ENCODE peak calls at places on chromosomes 11 and 22, in ten cellular contexts. One of them, this sample, is unnamed.

GRCh38 chr11:2521081-2521480 is 76.3 kb downstream of the KCNQ1 start:
- DNase-seq in GM13977: no peak
- DNase-seq in stimulated activated CD4-positive, alpha-beta T cell treated with anti-CD3 and anti-CD28 coated beads, TNF-alpha, amount 100 ng/mL, for 4 hours: no peak
- DNase-seq in HFFc6: no peak
- DNase-seq in activated naive CD4-positive, alpha-beta T cell treated with anti-CD3 and anti-CD28 coated beads, Interleukin-2, amount 10 ng/mL, durations not matched to agents 7 days and 5 days: peak
- DNase-seq in GF-D8: no peak
- DNase-seq in bronchial epithelial cell: no peak
- DNase-seq in neural crest cell: no peak
- DNase-seq in iris pigment epithelial cell: no peak
- DNase-seq in HL-60: no peak
- DNase-seq in this sample: no peak

GRCh38 chr11:40294343-40294723 is 1165.1 kb downstream of the LRRC4C start:
- DNase-seq in GM13977: no peak
- DNase-seq in stimulated activated CD4-positive, alpha-beta T cell treated with anti-CD3 and anti-CD28 coated beads, TNF-alpha, amount 100 ng/mL, for 4 hours: no peak
- DNase-seq in HFFc6: no peak
- DNase-seq in activated naive CD4-positive, alpha-beta T cell treated with anti-CD3 and anti-CD28 coated beads, Interleukin-2, amount 10 ng/mL, durations not matched to agents 7 days and 5 days: no peak
- DNase-seq in GF-D8: no peak
- DNase-seq in bronchial epithelial cell: no peak
- DNase-seq in neural crest cell: no peak
- DNase-seq in iris pigment epithelial cell: no peak
- DNase-seq in HL-60: no peak
- DNase-seq in this sample: no peak

GRCh38 chr11:48165426-48165825 is 51.2 kb upstream of the OR4B1 start:
- DNase-seq in GM13977: no peak
- DNase-seq in stimulated activated CD4-positive, alpha-beta T cell treated with anti-CD3 and anti-CD28 coated beads, TNF-alpha, amount 100 ng/mL, for 4 hours: no peak
- DNase-seq in HFFc6: no peak
- DNase-seq in activated naive CD4-positive, alpha-beta T cell treated with anti-CD3 and anti-CD28 coated beads, Interleukin-2, amount 10 ng/mL, durations not matched to agents 7 days and 5 days: no peak
- DNase-seq in GF-D8: no peak
- DNase-seq in bronchial epithelial cell: no peak
- DNase-seq in neural crest cell: no peak
- DNase-seq in iris pigment epithelial cell: peak
- DNase-seq in HL-60: no peak
- DNase-seq in this sample: no peak

GRCh38 chr11:123300874-123301695 is 106.0 kb upstream of the CLMP start:
- DNase-seq in GM13977: no peak
- DNase-seq in stimulated activated CD4-positive, alpha-beta T cell treated with anti-CD3 and anti-CD28 coated beads, TNF-alpha, amount 100 ng/mL, for 4 hours: no peak
- DNase-seq in HFFc6: peak
- DNase-seq in activated naive CD4-positive, alpha-beta T cell treated with anti-CD3 and anti-CD28 coated beads, Interleukin-2, amount 10 ng/mL, durations not matched to agents 7 days and 5 days: no peak
- DNase-seq in GF-D8: no peak
- DNase-seq in bronchial epithelial cell: peak
- DNase-seq in neural crest cell: no peak
- DNase-seq in iris pigment epithelial cell: peak
- DNase-seq in HL-60: no peak
- DNase-seq in this sample: no peak

GRCh38 chr11:121763526-121763925 is 310.8 kb upstream of the SORL1-AS1 start:
- DNase-seq in GM13977: peak
- DNase-seq in stimulated activated CD4-positive, alpha-beta T cell treated with anti-CD3 and anti-CD28 coated beads, TNF-alpha, amount 100 ng/mL, for 4 hours: no peak
- DNase-seq in HFFc6: no peak
- DNase-seq in activated naive CD4-positive, alpha-beta T cell treated with anti-CD3 and anti-CD28 coated beads, Interleukin-2, amount 10 ng/mL, durations not matched to agents 7 days and 5 days: no peak
- DNase-seq in GF-D8: no peak
- DNase-seq in bronchial epithelial cell: no peak
- DNase-seq in neural crest cell: no peak
- DNase-seq in iris pigment epithelial cell: no peak
- DNase-seq in HL-60: no peak
- DNase-seq in this sample: no peak

GRCh38 chr11:73989156-73989555 is 6.5 kb upstream of the UCP2 start:
- DNase-seq in GM13977: no peak
- DNase-seq in stimulated activated CD4-positive, alpha-beta T cell treated with anti-CD3 and anti-CD28 coated beads, TNF-alpha, amount 100 ng/mL, for 4 hours: no peak
- DNase-seq in HFFc6: no peak
- DNase-seq in activated naive CD4-positive, alpha-beta T cell treated with anti-CD3 and anti-CD28 coated beads, Interleukin-2, amount 10 ng/mL, durations not matched to agents 7 days and 5 days: no peak
- DNase-seq in GF-D8: peak
- DNase-seq in bronchial epithelial cell: no peak
- DNase-seq in neural crest cell: no peak
- DNase-seq in iris pigment epithelial cell: no peak
- DNase-seq in HL-60: no peak
- DNase-seq in this sample: no peak

GRCh38 chr11:102830328-102830727 is 13.1 kb downstream of the MMP3 start:
- DNase-seq in GM13977: no peak
- DNase-seq in stimulated activated CD4-positive, alpha-beta T cell treated with anti-CD3 and anti-CD28 coated beads, TNF-alpha, amount 100 ng/mL, for 4 hours: no peak
- DNase-seq in HFFc6: peak
- DNase-seq in activated naive CD4-positive, alpha-beta T cell treated with anti-CD3 and anti-CD28 coated beads, Interleukin-2, amount 10 ng/mL, durations not matched to agents 7 days and 5 days: no peak
- DNase-seq in GF-D8: no peak
- DNase-seq in bronchial epithelial cell: peak
- DNase-seq in neural crest cell: no peak
- DNase-seq in iris pigment epithelial cell: peak
- DNase-seq in HL-60: no peak
- DNase-seq in this sample: no peak

GRCh38 chr22:50550395-50550794 is 4.7 kb downstream of the KLHDC7B start:
- DNase-seq in GM13977: no peak
- DNase-seq in stimulated activated CD4-positive, alpha-beta T cell treated with anti-CD3 and anti-CD28 coated beads, TNF-alpha, amount 100 ng/mL, for 4 hours: no peak
- DNase-seq in HFFc6: no peak
- DNase-seq in activated naive CD4-positive, alpha-beta T cell treated with anti-CD3 and anti-CD28 coated beads, Interleukin-2, amount 10 ng/mL, durations not matched to agents 7 days and 5 days: no peak
- DNase-seq in GF-D8: no peak
- DNase-seq in bronchial epithelial cell: no peak
- DNase-seq in neural crest cell: no peak
- DNase-seq in iris pigment epithelial cell: no peak
- DNase-seq in HL-60: no peak
- DNase-seq in this sample: no peak

GRCh38 chr11:87299041-87299481 is 261.3 kb downstream of the TMEM135 start:
- DNase-seq in GM13977: no peak
- DNase-seq in stimulated activated CD4-positive, alpha-beta T cell treated with anti-CD3 and anti-CD28 coated beads, TNF-alpha, amount 100 ng/mL, for 4 hours: no peak
- DNase-seq in HFFc6: no peak
- DNase-seq in activated naive CD4-positive, alpha-beta T cell treated with anti-CD3 and anti-CD28 coated beads, Interleukin-2, amount 10 ng/mL, durations not matched to agents 7 days and 5 days: no peak
- DNase-seq in GF-D8: no peak
- DNase-seq in bronchial epithelial cell: no peak
- DNase-seq in neural crest cell: no peak
- DNase-seq in iris pigment epithelial cell: no peak
- DNase-seq in HL-60: peak
- DNase-seq in this sample: peak

GRCh38 chr11:84518601-84519183 is 1108.5 kb downstream of the DLG2 start:
- DNase-seq in GM13977: no peak
- DNase-seq in stimulated activated CD4-positive, alpha-beta T cell treated with anti-CD3 and anti-CD28 coated beads, TNF-alpha, amount 100 ng/mL, for 4 hours: no peak
- DNase-seq in HFFc6: no peak
- DNase-seq in activated naive CD4-positive, alpha-beta T cell treated with anti-CD3 and anti-CD28 coated beads, Interleukin-2, amount 10 ng/mL, durations not matched to agents 7 days and 5 days: no peak
- DNase-seq in GF-D8: no peak
- DNase-seq in bronchial epithelial cell: no peak
- DNase-seq in neural crest cell: no peak
- DNase-seq in iris pigment epithelial cell: no peak
- DNase-seq in HL-60: no peak
- DNase-seq in this sample: no peak

GRCh38 chr11:3138178-3139085 is 26.7 kb downstream of the OSBPL5 start:
- DNase-seq in GM13977: no peak
- DNase-seq in stimulated activated CD4-positive, alpha-beta T cell treated with anti-CD3 and anti-CD28 coated beads, TNF-alpha, amount 100 ng/mL, for 4 hours: no peak
- DNase-seq in HFFc6: no peak
- DNase-seq in activated naive CD4-positive, alpha-beta T cell treated with anti-CD3 and anti-CD28 coated beads, Interleukin-2, amount 10 ng/mL, durations not matched to agents 7 days and 5 days: no peak
- DNase-seq in GF-D8: no peak
- DNase-seq in bronchial epithelial cell: no peak
- DNase-seq in neural crest cell: no peak
- DNase-seq in iris pigment epithelial cell: no peak
- DNase-seq in HL-60: peak
- DNase-seq in this sample: no peak

GRCh38 chr22:16838073-16838472 is 12.9 kb upstream of the XKR3 start:
- DNase-seq in GM13977: no peak
- DNase-seq in stimulated activated CD4-positive, alpha-beta T cell treated with anti-CD3 and anti-CD28 coated beads, TNF-alpha, amount 100 ng/mL, for 4 hours: no peak
- DNase-seq in HFFc6: no peak
- DNase-seq in activated naive CD4-positive, alpha-beta T cell treated with anti-CD3 and anti-CD28 coated beads, Interleukin-2, amount 10 ng/mL, durations not matched to agents 7 days and 5 days: no peak
- DNase-seq in GF-D8: no peak
- DNase-seq in bronchial epithelial cell: no peak
- DNase-seq in neural crest cell: no peak
- DNase-seq in iris pigment epithelial cell: no peak
- DNase-seq in HL-60: no peak
- DNase-seq in this sample: no peak

GRCh38 chr11:123228489-123229163 is 33.6 kb upstream of the CLMP start:
- DNase-seq in GM13977: no peak
- DNase-seq in stimulated activated CD4-positive, alpha-beta T cell treated with anti-CD3 and anti-CD28 coated beads, TNF-alpha, amount 100 ng/mL, for 4 hours: no peak
- DNase-seq in HFFc6: no peak
- DNase-seq in activated naive CD4-positive, alpha-beta T cell treated with anti-CD3 and anti-CD28 coated beads, Interleukin-2, amount 10 ng/mL, durations not matched to agents 7 days and 5 days: no peak
- DNase-seq in GF-D8: no peak
- DNase-seq in bronchial epithelial cell: no peak
- DNase-seq in neural crest cell: no peak
- DNase-seq in iris pigment epithelial cell: no peak
- DNase-seq in HL-60: no peak
- DNase-seq in this sample: no peak

GRCh38 chr11:130219148-130219547 is 59.6 kb downstream of the ST14 start:
- DNase-seq in GM13977: no peak
- DNase-seq in stimulated activated CD4-positive, alpha-beta T cell treated with anti-CD3 and anti-CD28 coated beads, TNF-alpha, amount 100 ng/mL, for 4 hours: no peak
- DNase-seq in HFFc6: no peak
- DNase-seq in activated naive CD4-positive, alpha-beta T cell treated with anti-CD3 and anti-CD28 coated beads, Interleukin-2, amount 10 ng/mL, durations not matched to agents 7 days and 5 days: no peak
- DNase-seq in GF-D8: no peak
- DNase-seq in bronchial epithelial cell: no peak
- DNase-seq in neural crest cell: no peak
- DNase-seq in iris pigment epithelial cell: no peak
- DNase-seq in HL-60: no peak
- DNase-seq in this sample: no peak

GRCh38 chr11:64969209-64969608 is 2.7 kb downstream of the MAJIN start:
- DNase-seq in GM13977: no peak
- DNase-seq in stimulated activated CD4-positive, alpha-beta T cell treated with anti-CD3 and anti-CD28 coated beads, TNF-alpha, amount 100 ng/mL, for 4 hours: no peak
- DNase-seq in HFFc6: peak
- DNase-seq in activated naive CD4-positive, alpha-beta T cell treated with anti-CD3 and anti-CD28 coated beads, Interleukin-2, amount 10 ng/mL, durations not matched to agents 7 days and 5 days: no peak
- DNase-seq in GF-D8: no peak
- DNase-seq in bronchial epithelial cell: peak
- DNase-seq in neural crest cell: no peak
- DNase-seq in iris pigment epithelial cell: peak
- DNase-seq in HL-60: no peak
- DNase-seq in this sample: no peak

GRCh38 chr11:118056806-118057205 is 20.1 kb upstream of the TMPRSS4 start:
- DNase-seq in GM13977: no peak
- DNase-seq in stimulated activated CD4-positive, alpha-beta T cell treated with anti-CD3 and anti-CD28 coated beads, TNF-alpha, amount 100 ng/mL, for 4 hours: no peak
- DNase-seq in HFFc6: no peak
- DNase-seq in activated naive CD4-positive, alpha-beta T cell treated with anti-CD3 and anti-CD28 coated beads, Interleukin-2, amount 10 ng/mL, durations not matched to agents 7 days and 5 days: no peak
- DNase-seq in GF-D8: no peak
- DNase-seq in bronchial epithelial cell: no peak
- DNase-seq in neural crest cell: no peak
- DNase-seq in iris pigment epithelial cell: no peak
- DNase-seq in HL-60: peak
- DNase-seq in this sample: no peak

GRCh38 chr11:10566257-10566956 is 2.1 kb downstream of the LYVE1 start:
- DNase-seq in GM13977: no peak
- DNase-seq in stimulated activated CD4-positive, alpha-beta T cell treated with anti-CD3 and anti-CD28 coated beads, TNF-alpha, amount 100 ng/mL, for 4 hours: no peak
- DNase-seq in HFFc6: no peak
- DNase-seq in activated naive CD4-positive, alpha-beta T cell treated with anti-CD3 and anti-CD28 coated beads, Interleukin-2, amount 10 ng/mL, durations not matched to agents 7 days and 5 days: no peak
- DNase-seq in GF-D8: no peak
- DNase-seq in bronchial epithelial cell: peak
- DNase-seq in neural crest cell: no peak
- DNase-seq in iris pigment epithelial cell: no peak
- DNase-seq in HL-60: no peak
- DNase-seq in this sample: no peak

GRCh38 chr11:120883404-120884135 is 140.3 kb upstream of the TBCEL start:
- DNase-seq in GM13977: no peak
- DNase-seq in stimulated activated CD4-positive, alpha-beta T cell treated with anti-CD3 and anti-CD28 coated beads, TNF-alpha, amount 100 ng/mL, for 4 hours: no peak
- DNase-seq in HFFc6: peak
- DNase-seq in activated naive CD4-positive, alpha-beta T cell treated with anti-CD3 and anti-CD28 coated beads, Interleukin-2, amount 10 ng/mL, durations not matched to agents 7 days and 5 days: no peak
- DNase-seq in GF-D8: no peak
- DNase-seq in bronchial epithelial cell: peak
- DNase-seq in neural crest cell: no peak
- DNase-seq in iris pigment epithelial cell: peak
- DNase-seq in HL-60: no peak
- DNase-seq in this sample: no peak

GRCh38 chr11:10746871-10747270 is 4.2 kb upstream of the CTR9 start:
- DNase-seq in GM13977: no peak
- DNase-seq in stimulated activated CD4-positive, alpha-beta T cell treated with anti-CD3 and anti-CD28 coated beads, TNF-alpha, amount 100 ng/mL, for 4 hours: no peak
- DNase-seq in HFFc6: no peak
- DNase-seq in activated naive CD4-positive, alpha-beta T cell treated with anti-CD3 and anti-CD28 coated beads, Interleukin-2, amount 10 ng/mL, durations not matched to agents 7 days and 5 days: no peak
- DNase-seq in GF-D8: no peak
- DNase-seq in bronchial epithelial cell: no peak
- DNase-seq in neural crest cell: no peak
- DNase-seq in iris pigment epithelial cell: no peak
- DNase-seq in HL-60: no peak
- DNase-seq in this sample: no peak

GRCh38 chr11:117391181-117391580 is 63.5 kb downstream of the CEP164 start:
- DNase-seq in GM13977: no peak
- DNase-seq in stimulated activated CD4-positive, alpha-beta T cell treated with anti-CD3 and anti-CD28 coated beads, TNF-alpha, amount 100 ng/mL, for 4 hours: no peak
- DNase-seq in HFFc6: no peak
- DNase-seq in activated naive CD4-positive, alpha-beta T cell treated with anti-CD3 and anti-CD28 coated beads, Interleukin-2, amount 10 ng/mL, durations not matched to agents 7 days and 5 days: no peak
- DNase-seq in GF-D8: no peak
- DNase-seq in bronchial epithelial cell: no peak
- DNase-seq in neural crest cell: no peak
- DNase-seq in iris pigment epithelial cell: no peak
- DNase-seq in HL-60: no peak
- DNase-seq in this sample: no peak

GRCh38 chr11:109970516-109971183 is 122.5 kb upstream of the ZC3H12C start:
- DNase-seq in GM13977: no peak
- DNase-seq in stimulated activated CD4-positive, alpha-beta T cell treated with anti-CD3 and anti-CD28 coated beads, TNF-alpha, amount 100 ng/mL, for 4 hours: no peak
- DNase-seq in HFFc6: no peak
- DNase-seq in activated naive CD4-positive, alpha-beta T cell treated with anti-CD3 and anti-CD28 coated beads, Interleukin-2, amount 10 ng/mL, durations not matched to agents 7 days and 5 days: no peak
- DNase-seq in GF-D8: peak
- DNase-seq in bronchial epithelial cell: no peak
- DNase-seq in neural crest cell: no peak
- DNase-seq in iris pigment epithelial cell: peak
- DNase-seq in HL-60: peak
- DNase-seq in this sample: peak

GRCh38 chr11:67266424-67267187 is at the start of gene GRK2:
- DNase-seq in GM13977: peak
- DNase-seq in stimulated activated CD4-positive, alpha-beta T cell treated with anti-CD3 and anti-CD28 coated beads, TNF-alpha, amount 100 ng/mL, for 4 hours: no peak
- DNase-seq in HFFc6: no peak
- DNase-seq in activated naive CD4-positive, alpha-beta T cell treated with anti-CD3 and anti-CD28 coated beads, Interleukin-2, amount 10 ng/mL, durations not matched to agents 7 days and 5 days: peak
- DNase-seq in GF-D8: no peak
- DNase-seq in bronchial epithelial cell: no peak
- DNase-seq in neural crest cell: no peak
- DNase-seq in iris pigment epithelial cell: peak
- DNase-seq in HL-60: no peak
- DNase-seq in this sample: no peak

GRCh38 chr11:133930053-133930766 is 26.6 kb downstream of the IGSF9B start:
- DNase-seq in GM13977: no peak
- DNase-seq in stimulated activated CD4-positive, alpha-beta T cell treated with anti-CD3 and anti-CD28 coated beads, TNF-alpha, amount 100 ng/mL, for 4 hours: no peak
- DNase-seq in HFFc6: no peak
- DNase-seq in activated naive CD4-positive, alpha-beta T cell treated with anti-CD3 and anti-CD28 coated beads, Interleukin-2, amount 10 ng/mL, durations not matched to agents 7 days and 5 days: no peak
- DNase-seq in GF-D8: no peak
- DNase-seq in bronchial epithelial cell: no peak
- DNase-seq in neural crest cell: no peak
- DNase-seq in iris pigment epithelial cell: no peak
- DNase-seq in HL-60: no peak
- DNase-seq in this sample: no peak

GRCh38 chr11:69492201-69492991 is 10.9 kb downstream of the LINC01488 start:
- DNase-seq in GM13977: no peak
- DNase-seq in stimulated activated CD4-positive, alpha-beta T cell treated with anti-CD3 and anti-CD28 coated beads, TNF-alpha, amount 100 ng/mL, for 4 hours: no peak
- DNase-seq in HFFc6: no peak
- DNase-seq in activated naive CD4-positive, alpha-beta T cell treated with anti-CD3 and anti-CD28 coated beads, Interleukin-2, amount 10 ng/mL, durations not matched to agents 7 days and 5 days: no peak
- DNase-seq in GF-D8: no peak
- DNase-seq in bronchial epithelial cell: no peak
- DNase-seq in neural crest cell: no peak
- DNase-seq in iris pigment epithelial cell: peak
- DNase-seq in HL-60: no peak
- DNase-seq in this sample: no peak

GRCh38 chr22:25942989-25943411 is 201.0 kb downstream of the MYO18B start:
- DNase-seq in GM13977: no peak
- DNase-seq in stimulated activated CD4-positive, alpha-beta T cell treated with anti-CD3 and anti-CD28 coated beads, TNF-alpha, amount 100 ng/mL, for 4 hours: no peak
- DNase-seq in HFFc6: no peak
- DNase-seq in activated naive CD4-positive, alpha-beta T cell treated with anti-CD3 and anti-CD28 coated beads, Interleukin-2, amount 10 ng/mL, durations not matched to agents 7 days and 5 days: no peak
- DNase-seq in GF-D8: no peak
- DNase-seq in bronchial epithelial cell: no peak
- DNase-seq in neural crest cell: no peak
- DNase-seq in iris pigment epithelial cell: no peak
- DNase-seq in HL-60: no peak
- DNase-seq in this sample: no peak

GRCh38 chr11:126312903-126313460 is 9.1 kb downstream of the DCPS start:
- DNase-seq in GM13977: no peak
- DNase-seq in stimulated activated CD4-positive, alpha-beta T cell treated with anti-CD3 and anti-CD28 coated beads, TNF-alpha, amount 100 ng/mL, for 4 hours: no peak
- DNase-seq in HFFc6: no peak
- DNase-seq in activated naive CD4-positive, alpha-beta T cell treated with anti-CD3 and anti-CD28 coated beads, Interleukin-2, amount 10 ng/mL, durations not matched to agents 7 days and 5 days: no peak
- DNase-seq in GF-D8: no peak
- DNase-seq in bronchial epithelial cell: no peak
- DNase-seq in neural crest cell: no peak
- DNase-seq in iris pigment epithelial cell: no peak
- DNase-seq in HL-60: no peak
- DNase-seq in this sample: no peak

GRCh38 chr11:118304227-118304808 is at the start of gene CD3E:
- DNase-seq in GM13977: no peak
- DNase-seq in stimulated activated CD4-positive, alpha-beta T cell treated with anti-CD3 and anti-CD28 coated beads, TNF-alpha, amount 100 ng/mL, for 4 hours: peak
- DNase-seq in HFFc6: no peak
- DNase-seq in activated naive CD4-positive, alpha-beta T cell treated with anti-CD3 and anti-CD28 coated beads, Interleukin-2, amount 10 ng/mL, durations not matched to agents 7 days and 5 days: peak
- DNase-seq in GF-D8: no peak
- DNase-seq in bronchial epithelial cell: no peak
- DNase-seq in neural crest cell: no peak
- DNase-seq in iris pigment epithelial cell: no peak
- DNase-seq in HL-60: peak
- DNase-seq in this sample: peak

GRCh38 chr11:3046190-3046589 is 11.0 kb downstream of the CARS1 start:
- DNase-seq in GM13977: no peak
- DNase-seq in stimulated activated CD4-positive, alpha-beta T cell treated with anti-CD3 and anti-CD28 coated beads, TNF-alpha, amount 100 ng/mL, for 4 hours: no peak
- DNase-seq in HFFc6: no peak
- DNase-seq in activated naive CD4-positive, alpha-beta T cell treated with anti-CD3 and anti-CD28 coated beads, Interleukin-2, amount 10 ng/mL, durations not matched to agents 7 days and 5 days: no peak
- DNase-seq in GF-D8: no peak
- DNase-seq in bronchial epithelial cell: no peak
- DNase-seq in neural crest cell: no peak
- DNase-seq in iris pigment epithelial cell: no peak
- DNase-seq in HL-60: no peak
- DNase-seq in this sample: no peak